ENCODE peak calls at places on chromosomes 16 and 17, in four cellular contexts. E, Y, W and V are unnamed samples.

GRCh38 chr16:72197556-72197955 is 25.6 kb upstream of the PMFBP1 start:
- DNase-seq in E (no peak), Y (no peak), W (no peak), V (no peak)

GRCh38 chr16:4814542-4815173 is 12.2 kb upstream of the ROGDI start:
- DNase-seq in E (no peak), Y (no peak), W (no peak), V (no peak)

GRCh38 chr17:78539771-78540170 is 37.4 kb downstream of the DNAH17 start:
- DNase-seq in E (no peak), Y (no peak), W (no peak), V (no peak)

GRCh38 chr16:15611610-15612009 is 31.3 kb downstream of the MARF1 start:
- DNase-seq in E (no peak), Y (no peak), W (no peak), V (no peak)

GRCh38 chr16:81399909-81400308 is 44.7 kb upstream of the CMIP start:
- DNase-seq in E (no peak), Y (no peak), W (no peak), V (no peak)

GRCh38 chr17:74986206-74986576 is 1.2 kb upstream of the CDR2L start:
- DNase-seq in E (no peak), Y (no peak), W (no peak), V (no peak)

GRCh38 chr16:85330694-85331188 is 218.5 kb upstream of the CIBAR2 start:
- DNase-seq in E (no peak), Y (peak; percentile 62), W (peak; percentile 79), V (no peak)

GRCh38 chr16:87457051-87457611 is 35.7 kb downstream of the ZCCHC14 start:
- DNase-seq in E (no peak), Y (no peak), W (no peak), V (no peak)

GRCh38 chr17:700504-701094 is 14.0 kb downstream of the VPS53 start:
- DNase-seq in E (no peak), Y (no peak), W (peak; percentile 35), V (no peak)

GRCh38 chr17:80935526-80935925 is 56.1 kb upstream of the CHMP6 start:
- DNase-seq in E (no peak), Y (no peak), W (no peak), V (no peak)

GRCh38 chr16:87075319-87075860 is 241.8 kb downstream of the C16orf95 start:
- DNase-seq in E (no peak), Y (no peak), W (no peak), V (no peak)

GRCh38 chr16:7470344-7470743 is 137.7 kb downstream of the RBFOX1 start:
- DNase-seq in E (no peak), Y (no peak), W (no peak), V (no peak)

GRCh38 chr17:11278186-11278983 is 37.4 kb downstream of the SHISA6 start:
- DNase-seq in E (no peak), Y (no peak), W (no peak), V (no peak)

GRCh38 chr16:70678121-70678897 is 7.5 kb downstream of the MTSS2 start:
- DNase-seq in E (no peak), Y (no peak), W (no peak), V (no peak)

GRCh38 chr17:40932608-40933007 is 4.8 kb downstream of the KRT23 start:
- DNase-seq in E (no peak), Y (no peak), W (no peak), V (no peak)

GRCh38 chr16:21161211-21161610 is 2.7 kb downstream of the LDAF1 start:
- DNase-seq in E (no peak), Y (no peak), W (no peak), V (no peak)

GRCh38 chr17:40560592-40561293 is 4.5 kb downstream of the CCR7 start:
- DNase-seq in E (peak; percentile 22), Y (no peak), W (no peak), V (no peak)

GRCh38 chr17:45700171-45701090 is 83.7 kb upstream of the CRHR1 start:
- DNase-seq in E (no peak), Y (no peak), W (no peak), V (no peak)

GRCh38 chr16:49340466-49340865 is 33.1 kb upstream of the C16orf78 start:
- DNase-seq in E (no peak), Y (no peak), W (no peak), V (no peak)

GRCh38 chr17:57406131-57406980 is 150.0 kb downstream of the MSI2 start:
- DNase-seq in E (peak; percentile 26), Y (no peak), W (no peak), V (peak; percentile 33)

GRCh38 chr17:79951361-79952264 is 84.1 kb downstream of the TBC1D16 start:
- DNase-seq in E (no peak), Y (peak; percentile 61), W (no peak), V (peak; percentile 77)

GRCh38 chr17:66184392-66184791 is 7.5 kb downstream of the CEP112 start:
- DNase-seq in E (no peak), Y (no peak), W (no peak), V (no peak)

GRCh38 chr17:70629902-70630301 is 460.6 kb downstream of the KCNJ2 start:
- DNase-seq in E (no peak), Y (no peak), W (peak; percentile 27), V (no peak)

DNA sequence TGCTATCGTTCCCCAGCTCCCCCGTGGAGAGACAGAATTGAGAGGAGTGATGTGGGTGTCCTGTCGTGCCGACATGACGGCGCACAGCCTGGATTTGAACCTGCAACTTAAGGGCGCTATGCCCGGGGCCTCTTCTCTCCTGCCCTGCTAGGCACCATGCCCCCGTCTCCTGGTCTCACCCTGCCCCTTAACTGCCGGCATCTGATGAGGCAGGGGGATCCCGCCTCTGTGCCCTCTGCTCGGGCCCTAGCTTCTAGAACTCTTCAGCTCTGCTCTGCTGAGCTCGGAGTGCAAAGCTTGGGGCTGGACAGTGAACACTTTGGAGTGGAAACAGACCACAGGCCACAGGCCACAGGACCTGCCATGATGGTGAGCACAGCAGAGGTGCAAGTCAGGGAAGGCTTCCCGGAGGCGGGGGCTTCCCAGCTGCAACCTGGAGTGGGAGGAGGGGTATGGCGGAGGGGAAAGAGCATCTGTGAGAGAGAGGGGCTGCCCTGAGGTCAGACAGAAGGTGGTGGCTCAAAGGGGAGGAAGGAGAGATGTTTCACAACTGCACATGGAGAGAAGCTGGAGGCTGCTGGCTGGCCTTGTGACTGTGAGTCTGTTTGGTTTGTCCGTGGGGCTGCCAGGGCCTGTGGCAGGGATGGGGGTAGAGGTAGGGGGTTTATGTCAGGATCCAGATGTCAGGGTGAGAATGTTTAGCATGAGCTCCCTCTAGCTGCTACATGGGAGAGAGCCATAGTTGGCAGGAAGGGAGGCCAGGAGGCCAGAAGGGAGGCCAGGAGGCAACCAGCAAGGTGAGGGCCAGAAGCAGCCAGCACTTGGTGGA is 107.8 kb downstream of the CRLF3 start:
- DNase-seq in E (no peak), Y (no peak), W (peak; percentile 69), V (no peak)
- TF ChIP-seq CTCF in E (no peak), Y (no peak), W (peak; percentile 46), V (peak; percentile 14)

DNA sequence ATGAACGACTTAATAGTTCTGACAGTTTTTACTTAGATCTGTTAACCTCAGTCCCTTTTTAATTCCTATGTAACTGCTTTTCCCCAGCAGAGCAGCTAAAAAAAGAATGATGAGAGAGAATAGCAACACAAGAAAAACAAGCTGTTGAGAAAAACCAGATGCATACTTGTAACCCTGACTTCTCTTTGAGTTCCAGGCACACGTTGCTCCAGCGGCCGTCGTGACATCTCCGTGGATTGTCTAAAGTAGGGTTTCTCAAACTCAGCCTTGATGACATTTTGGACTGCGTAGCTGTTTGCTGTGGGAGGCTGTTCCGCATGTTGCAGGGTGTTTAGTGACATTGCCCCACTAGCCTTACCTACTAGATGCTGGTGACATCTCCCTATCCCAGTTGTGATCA is 324.0 kb downstream of the SNX29 start:
- DNase-seq in E (no peak), Y (no peak), W (no peak), V (no peak)
- H3K27ac ChIP-seq in E (no peak overlapping the region), Y (no peak overlapping the region), W (no peak overlapping the region), V (no peak overlapping the region)

GRCh38 chr17:36196099-36196496 is 460 bp downstream of the CCL3L1 start:
- DNase-seq in E (no peak), Y (no peak), W (no peak), V (no peak)
- H3K4me3 ChIP-seq in E (no peak overlapping the region), Y (no peak overlapping the region), W (no peak overlapping the region), V (no peak overlapping the region)

DNA sequence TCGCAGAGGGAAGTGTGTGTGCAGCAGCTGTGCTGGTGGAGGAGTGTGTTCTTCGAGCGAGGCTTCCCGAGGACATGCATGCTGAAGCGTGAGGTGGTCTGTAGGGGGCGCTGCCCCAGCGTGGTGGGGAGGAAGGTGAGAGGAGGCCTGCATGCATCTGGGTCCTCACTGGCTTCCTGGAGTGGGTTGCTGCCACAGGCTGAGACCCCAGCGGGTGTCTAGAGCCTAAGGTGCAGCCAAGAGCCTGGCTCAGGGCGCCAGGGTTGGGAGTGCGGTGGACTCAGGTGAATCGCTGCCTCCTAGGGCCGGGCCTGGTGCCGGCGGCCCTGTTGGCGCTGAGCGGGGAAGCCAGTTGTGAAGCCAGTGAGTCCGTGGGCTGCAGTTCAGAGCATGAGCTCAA is 7.5 kb upstream of the HSD3B7 start:
- DNase-seq in E (no peak), Y (no peak), W (peak; percentile 52), V (no peak)
- TF ChIP-seq CTCF in E (no peak), Y (peak; percentile 30), W (peak; percentile 14), V (no peak)

DNA sequence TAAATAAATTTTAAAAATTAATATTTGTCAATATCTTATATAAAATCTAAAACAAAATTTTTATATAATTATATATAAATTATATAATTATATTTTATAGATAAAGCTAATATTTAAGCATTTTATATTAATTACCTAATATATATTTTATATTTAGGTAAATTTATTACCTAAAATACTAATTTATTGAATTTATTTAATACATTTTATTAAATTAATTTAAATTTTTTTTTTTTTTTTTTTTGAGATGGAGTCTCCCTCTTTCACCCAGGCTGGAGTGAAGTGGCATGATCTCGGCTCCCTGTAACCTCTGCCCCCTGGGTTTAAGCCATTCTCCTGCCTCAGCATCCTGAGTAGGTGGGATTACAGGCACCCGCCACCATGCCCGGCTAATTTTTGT is 22.4 kb downstream of the ATAD5 start:
- DNase-seq in E (no peak), Y (no peak), W (no peak), V (no peak)
- H3K27ac ChIP-seq in E (no peak overlapping the region), Y (no peak overlapping the region), W (no peak overlapping the region), V (no peak overlapping the region)

GRCh38 chr17:81961087-81961514 is at the start of gene NOTUM:
- DNase-seq in E (no peak), Y (no peak), W (no peak), V (no peak)
- H3K4me3 ChIP-seq in E (peak within 1 kb of the TSS; percentile 48), Y (peak within 1 kb of the TSS; percentile 7), W (peak within 1 kb of the TSS; percentile 52), V (peak within 1 kb of the TSS; percentile 18)

DNA sequence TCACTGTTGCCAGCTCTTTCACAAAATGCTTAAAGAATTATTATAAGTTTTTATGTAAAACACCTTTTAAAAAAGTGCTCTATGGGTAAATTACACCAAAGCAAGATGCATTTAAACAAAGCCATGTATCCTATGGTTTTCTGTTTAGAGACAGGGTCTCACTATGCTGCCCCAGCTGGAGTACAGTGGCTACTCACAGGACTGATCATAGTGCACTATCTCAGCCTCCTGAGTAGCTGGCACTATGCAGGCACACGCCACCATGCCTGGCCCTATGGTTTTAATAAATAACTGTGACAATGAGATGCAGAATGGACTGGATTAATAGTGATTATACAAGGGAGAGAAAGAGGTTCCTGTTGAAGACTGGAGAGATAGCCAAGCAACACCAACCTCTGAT is 40.2 kb downstream of the SPOP start:
- DNase-seq in E (no peak), Y (no peak), W (no peak), V (no peak)
- TF ChIP-seq CTCF in E (no peak), Y (no peak), W (no peak), V (no peak)

GRCh38 chr16:10332301-10332700 is 53.6 kb upstream of the ATF7IP2 start:
- DNase-seq in E (no peak), Y (no peak), W (no peak), V (no peak)
- H3K27ac ChIP-seq in E (no peak overlapping the region), Y (no peak overlapping the region), W (no peak overlapping the region), V (no peak overlapping the region)